ENCODE peak calls at places on chromosomes 7 and 10, in four cellular contexts. One of them, this sample, is unnamed.

GRCh38 chr7:76428868-76429805 is 4.4 kb downstream of the ZP3 start:
- DNase-seq in GM12878: no peak
- DNase-seq in HepG2: no peak
- DNase-seq in A549: no peak
- DNase-seq in this sample: no peak

GRCh38 chr7:43873300-43873699 is 4.0 kb upstream of the MRPS24 start:
- DNase-seq in GM12878: no peak
- DNase-seq in HepG2: no peak
- DNase-seq in A549: no peak
- DNase-seq in this sample: peak; percentile 71

GRCh38 chr7:47188653-47189315 is 393.1 kb downstream of the TNS3 start:
- DNase-seq in GM12878: no peak
- DNase-seq in HepG2: no peak
- DNase-seq in A549: no peak
- DNase-seq in this sample: peak; percentile 65

GRCh38 chr10:51699475-51700227 is at the start of gene CSTF2T:
- DNase-seq in GM12878: peak; percentile 78
- DNase-seq in HepG2: peak; percentile 62
- DNase-seq in A549: peak; percentile 50
- DNase-seq in this sample: peak; percentile 84

GRCh38 chr7:51290702-51291290 is 25.8 kb downstream of the COBL start:
- DNase-seq in GM12878: no peak
- DNase-seq in HepG2: no peak
- DNase-seq in A549: no peak
- DNase-seq in this sample: no peak

GRCh38 chr10:28211759-28212158 is 91.1 kb downstream of the MPP7 start:
- DNase-seq in GM12878: no peak
- DNase-seq in HepG2: no peak
- DNase-seq in A549: no peak
- DNase-seq in this sample: no peak

GRCh38 chr10:76640765-76641164 is 996.8 kb downstream of the KCNMA1 start:
- DNase-seq in GM12878: no peak
- DNase-seq in HepG2: no peak
- DNase-seq in A549: no peak
- DNase-seq in this sample: no peak

GRCh38 chr7:159028456-159029401 is 115.9 kb downstream of the VIPR2 start:
- DNase-seq in GM12878: no peak
- DNase-seq in HepG2: no peak
- DNase-seq in A549: no peak
- DNase-seq in this sample: no peak

GRCh38 chr7:80078159-80078731 is 56.4 kb upstream of the GNAI1 start:
- DNase-seq in GM12878: no peak
- DNase-seq in HepG2: no peak
- DNase-seq in A549: peak; percentile 15
- DNase-seq in this sample: no peak

GRCh38 chr7:97871659-97872024 is 566 bp downstream of the ASNS start:
- DNase-seq in GM12878: peak; percentile 1
- DNase-seq in HepG2: no peak
- DNase-seq in A549: no peak
- DNase-seq in this sample: peak; percentile 55

GRCh38 chr7:150961510-150962284 is 16.4 kb downstream of the KCNH2 start:
- DNase-seq in GM12878: no peak
- DNase-seq in HepG2: no peak
- DNase-seq in A549: no peak
- DNase-seq in this sample: no peak

GRCh38 chr7:150962285-150962742 is 15.8 kb downstream of the KCNH2 start:
- DNase-seq in GM12878: no peak
- DNase-seq in HepG2: no peak
- DNase-seq in A549: no peak
- DNase-seq in this sample: no peak

GRCh38 chr7:150964593-150965111 is 13.5 kb downstream of the KCNH2 start:
- DNase-seq in GM12878: no peak
- DNase-seq in HepG2: no peak
- DNase-seq in A549: peak; percentile 41
- DNase-seq in this sample: peak; percentile 83

GRCh38 chr7:150963707-150964559 is 14.2 kb downstream of the KCNH2 start:
- DNase-seq in GM12878: no peak
- DNase-seq in HepG2: no peak
- DNase-seq in A549: no peak
- DNase-seq in this sample: no peak

DNA sequence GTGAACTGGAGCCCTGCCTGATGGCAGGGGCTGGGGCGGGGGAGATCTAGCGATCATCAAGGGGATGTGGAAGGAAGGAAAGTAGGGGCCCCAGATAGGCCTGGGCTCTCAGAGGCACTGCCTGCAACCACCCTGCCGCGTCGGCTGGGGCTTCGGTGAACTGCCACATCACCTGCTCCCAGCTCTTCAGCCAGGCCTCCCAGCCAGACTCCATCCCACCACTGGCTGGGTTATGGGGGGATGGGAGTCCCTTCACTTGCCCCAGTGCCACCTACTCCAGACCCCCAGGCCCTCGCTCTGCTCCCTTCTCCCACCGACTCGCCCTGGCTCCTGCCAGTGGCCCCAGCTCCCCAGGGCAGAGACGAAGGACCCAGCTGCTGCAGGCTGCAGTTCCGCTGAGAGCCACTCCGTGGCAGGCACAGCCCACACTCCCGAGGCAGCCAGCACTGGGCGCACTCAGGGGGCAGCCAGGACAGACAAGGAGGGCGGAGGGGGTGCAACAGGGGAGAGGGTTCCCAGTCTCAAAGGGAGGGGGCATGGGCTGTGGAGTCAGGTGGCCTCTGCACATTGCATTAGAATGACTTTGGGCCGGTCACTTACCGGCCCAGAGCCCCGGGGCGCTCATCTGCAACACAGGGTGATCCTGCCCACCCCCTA is 15.2 kb downstream of the KCNH2 start:
- DNase-seq in GM12878: no peak
- DNase-seq in HepG2: peak; percentile 18
- DNase-seq in A549: peak; percentile 92
- DNase-seq in this sample: peak; percentile 81
- TF ChIP-seq POLR2AphosphoS2 in GM12878: no peak
- TF ChIP-seq POLR2AphosphoS2 in HepG2: no peak
- TF ChIP-seq POLR2AphosphoS2 in A549: no peak
- TF ChIP-seq POLR2AphosphoS2 in this sample: no peak

GRCh38 chr10:118569882-118570252 is 25.6 kb downstream of the PRLHR start:
- DNase-seq in GM12878: no peak
- DNase-seq in HepG2: no peak
- DNase-seq in A549: no peak
- DNase-seq in this sample: no peak

GRCh38 chr10:118569241-118569881 is 26.1 kb downstream of the PRLHR start:
- DNase-seq in GM12878: no peak
- DNase-seq in HepG2: no peak
- DNase-seq in A549: no peak
- DNase-seq in this sample: no peak

GRCh38 chr10:118572286-118573041 is 23.0 kb downstream of the PRLHR start:
- DNase-seq in GM12878: no peak
- DNase-seq in HepG2: no peak
- DNase-seq in A549: no peak
- DNase-seq in this sample: no peak

GRCh38 chr10:118571123-118571522 is 24.3 kb downstream of the PRLHR start:
- DNase-seq in GM12878: no peak
- DNase-seq in HepG2: no peak
- DNase-seq in A549: no peak
- DNase-seq in this sample: no peak

DNA sequence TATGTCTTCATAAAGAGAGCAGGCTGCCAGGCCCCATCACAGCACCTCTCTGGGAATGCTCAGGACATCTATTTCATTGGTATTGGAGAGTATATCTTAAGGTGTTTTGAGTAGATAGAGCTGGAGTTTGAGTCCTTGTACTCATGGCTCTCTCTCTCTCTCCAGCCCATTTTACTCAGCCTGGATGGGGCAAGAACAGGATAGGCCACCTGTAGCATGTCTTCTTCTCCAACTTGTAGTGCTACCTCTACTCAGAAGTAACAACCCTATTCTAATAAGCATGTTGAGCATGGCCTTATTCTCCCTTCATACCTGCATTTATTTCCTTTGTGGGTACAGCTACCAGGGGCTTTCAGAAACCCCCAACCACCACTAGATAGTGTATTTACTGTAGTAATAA is 21.9 kb downstream of the PRLHR start:
- DNase-seq in GM12878: no peak
- DNase-seq in HepG2: no peak
- DNase-seq in A549: no peak
- DNase-seq in this sample: no peak
- TF ChIP-seq POLR2AphosphoS2 in GM12878: no peak
- TF ChIP-seq POLR2AphosphoS2 in HepG2: no peak
- TF ChIP-seq POLR2AphosphoS2 in A549: no peak
- TF ChIP-seq POLR2AphosphoS2 in this sample: no peak

DNA sequence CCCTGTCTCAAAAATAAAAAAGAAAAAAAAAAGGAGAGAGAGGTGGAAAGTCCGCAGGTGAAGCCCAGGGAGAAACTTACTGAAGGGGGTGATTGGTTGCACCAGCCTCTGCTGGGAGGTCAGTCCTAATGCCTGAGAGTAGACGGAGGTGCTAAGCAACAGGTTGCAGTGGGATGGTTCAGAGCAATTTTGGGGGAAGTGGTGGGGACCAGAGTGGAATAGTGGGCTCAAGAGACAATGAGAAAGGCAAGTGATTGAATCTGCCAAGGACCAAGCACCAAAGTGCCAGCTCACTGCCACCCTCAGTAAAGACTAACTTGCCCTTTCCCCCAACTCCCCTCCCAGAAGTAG is 90.2 kb upstream of the GTF2I start:
- DNase-seq in GM12878: no peak
- DNase-seq in HepG2: no peak
- DNase-seq in A549: no peak
- DNase-seq in this sample: no peak
- TF ChIP-seq POLR2AphosphoS2 in GM12878: no peak
- TF ChIP-seq POLR2AphosphoS2 in HepG2: no peak
- TF ChIP-seq POLR2AphosphoS2 in A549: no peak
- TF ChIP-seq POLR2AphosphoS2 in this sample: no peak

GRCh38 chr10:46301056-46301645 is 14.4 kb downstream of the ANTXRL start:
- DNase-seq in GM12878: no peak
- DNase-seq in HepG2: no peak
- DNase-seq in A549: no peak
- DNase-seq in this sample: no peak
- TF ChIP-seq POLR2AphosphoS2 in GM12878: no peak
- TF ChIP-seq POLR2AphosphoS2 in HepG2: no peak
- TF ChIP-seq POLR2AphosphoS2 in A549: no peak
- TF ChIP-seq POLR2AphosphoS2 in this sample: no peak

This sample was measured in K562.